ENCODE peak calls at places on chromosomes 3 and 15, in four cellular contexts. One of them, this sample, is unnamed. For H3K4me1, the result is how much of the 10 kb centered on the place peaks cover.

GRCh38 chr15:73921257-73921890 is 4.9 kb upstream of the LOXL1 start:
- DNase-seq in tibial artery: peak
- DNase-seq in CD8-positive, alpha-beta T cell: no peak
- DNase-seq in effector memory CD4-positive, alpha-beta T cell: no peak
- DNase-seq in this sample: no peak

GRCh38 chr3:189233225-189233858 is 61.6 kb downstream of the TPRG1 start:
- DNase-seq in tibial artery: peak
- DNase-seq in CD8-positive, alpha-beta T cell: peak
- DNase-seq in effector memory CD4-positive, alpha-beta T cell: no peak
- DNase-seq in this sample: peak

GRCh38 chr3:129576514-129577345 is 29.7 kb downstream of the PLXND1 start:
- DNase-seq in tibial artery: no peak
- DNase-seq in CD8-positive, alpha-beta T cell: peak
- DNase-seq in effector memory CD4-positive, alpha-beta T cell: peak
- DNase-seq in this sample: no peak

GRCh38 chr3:63655519-63655918 is 3.0 kb downstream of the SNTN start:
- DNase-seq in tibial artery: no peak
- DNase-seq in CD8-positive, alpha-beta T cell: no peak
- DNase-seq in effector memory CD4-positive, alpha-beta T cell: no peak
- DNase-seq in this sample: no peak

GRCh38 chr3:120214161-120214560 is 70.9 kb downstream of the GPR156 start:
- DNase-seq in tibial artery: no peak
- DNase-seq in CD8-positive, alpha-beta T cell: no peak
- DNase-seq in effector memory CD4-positive, alpha-beta T cell: no peak
- DNase-seq in this sample: no peak

GRCh38 chr3:79461129-79461792 is 306.5 kb downstream of the ROBO1 start:
- DNase-seq in tibial artery: no peak
- DNase-seq in CD8-positive, alpha-beta T cell: no peak
- DNase-seq in effector memory CD4-positive, alpha-beta T cell: no peak
- DNase-seq in this sample: no peak

GRCh38 chr3:177459397-177459796 is 262.1 kb upstream of the TBL1XR1 start:
- DNase-seq in tibial artery: no peak
- DNase-seq in CD8-positive, alpha-beta T cell: no peak
- DNase-seq in effector memory CD4-positive, alpha-beta T cell: no peak
- DNase-seq in this sample: peak

GRCh38 chr3:66053009-66053782 is 14.5 kb upstream of the MAGI1 start:
- DNase-seq in tibial artery: peak
- DNase-seq in CD8-positive, alpha-beta T cell: no peak
- DNase-seq in effector memory CD4-positive, alpha-beta T cell: no peak
- DNase-seq in this sample: no peak

GRCh38 chr3:39343076-39343717 is 13.7 kb downstream of the CCR8 start:
- DNase-seq in tibial artery: no peak
- DNase-seq in CD8-positive, alpha-beta T cell: no peak
- DNase-seq in effector memory CD4-positive, alpha-beta T cell: no peak
- DNase-seq in this sample: peak

GRCh38 chr3:69082805-69083204 is 1.9 kb upstream of the ARL6IP5 start:
- DNase-seq in tibial artery: no peak
- DNase-seq in CD8-positive, alpha-beta T cell: peak
- DNase-seq in effector memory CD4-positive, alpha-beta T cell: peak
- DNase-seq in this sample: peak

GRCh38 chr3:49417516-49418120 is 4.7 kb downstream of the AMT start:
- DNase-seq in tibial artery: no peak
- DNase-seq in CD8-positive, alpha-beta T cell: no peak
- DNase-seq in effector memory CD4-positive, alpha-beta T cell: no peak
- DNase-seq in this sample: no peak

GRCh38 chr15:61820951-61821350 is 239.3 kb downstream of the VPS13C start:
- DNase-seq in tibial artery: no peak
- DNase-seq in CD8-positive, alpha-beta T cell: no peak
- DNase-seq in effector memory CD4-positive, alpha-beta T cell: no peak
- DNase-seq in this sample: no peak

GRCh38 chr3:1251282-1252060 is 158.6 kb downstream of the CNTN6 start:
- DNase-seq in tibial artery: no peak
- DNase-seq in CD8-positive, alpha-beta T cell: no peak
- DNase-seq in effector memory CD4-positive, alpha-beta T cell: no peak
- DNase-seq in this sample: no peak

GRCh38 chr3:184239710-184240109 is 9.1 kb downstream of the ALG3 start:
- DNase-seq in tibial artery: peak
- DNase-seq in CD8-positive, alpha-beta T cell: no peak
- DNase-seq in effector memory CD4-positive, alpha-beta T cell: no peak
- DNase-seq in this sample: no peak

GRCh38 chr3:32359766-32360513 is 31.7 kb upstream of the CMTM7 start:
- DNase-seq in tibial artery: no peak
- DNase-seq in CD8-positive, alpha-beta T cell: no peak
- DNase-seq in effector memory CD4-positive, alpha-beta T cell: no peak
- DNase-seq in this sample: peak

GRCh38 chr3:197181751-197182150 is 116.7 kb downstream of the DLG1 start:
- DNase-seq in tibial artery: no peak
- DNase-seq in CD8-positive, alpha-beta T cell: no peak
- DNase-seq in effector memory CD4-positive, alpha-beta T cell: no peak
- DNase-seq in this sample: peak

GRCh38 chr3:115072265-115073008 is 74.7 kb downstream of the ZBTB20 start:
- DNase-seq in tibial artery: no peak
- DNase-seq in CD8-positive, alpha-beta T cell: no peak
- DNase-seq in effector memory CD4-positive, alpha-beta T cell: no peak
- DNase-seq in this sample: no peak

GRCh38 chr3:62415312-62415791 is 42.0 kb upstream of the FEZF2 start:
- DNase-seq in tibial artery: no peak
- DNase-seq in CD8-positive, alpha-beta T cell: no peak
- DNase-seq in effector memory CD4-positive, alpha-beta T cell: no peak
- DNase-seq in this sample: no peak

GRCh38 chr3:57998366-57999283 is 9.6 kb upstream of the FLNB start:
- DNase-seq in tibial artery: no peak
- DNase-seq in CD8-positive, alpha-beta T cell: no peak
- DNase-seq in effector memory CD4-positive, alpha-beta T cell: no peak
- DNase-seq in this sample: peak

GRCh38 chr3:150603888-150604319 is 783 bp downstream of the SELENOT start:
- DNase-seq in tibial artery: no peak
- DNase-seq in CD8-positive, alpha-beta T cell: no peak
- DNase-seq in effector memory CD4-positive, alpha-beta T cell: no peak
- DNase-seq in this sample: no peak

GRCh38 chr15:47750030-47750739 is 32.9 kb downstream of the SEMA6D start:
- DNase-seq in tibial artery: no peak
- DNase-seq in CD8-positive, alpha-beta T cell: no peak
- DNase-seq in effector memory CD4-positive, alpha-beta T cell: no peak
- DNase-seq in this sample: peak

GRCh38 chr3:107877936-107878335 is 212.9 kb downstream of the CD47 start:
- DNase-seq in tibial artery: no peak
- DNase-seq in CD8-positive, alpha-beta T cell: no peak
- DNase-seq in effector memory CD4-positive, alpha-beta T cell: no peak
- DNase-seq in this sample: no peak

GRCh38 chr3:89107461-89108035 is at the start of gene EPHA3:
- DNase-seq in tibial artery: peak
- DNase-seq in CD8-positive, alpha-beta T cell: peak
- DNase-seq in effector memory CD4-positive, alpha-beta T cell: peak
- DNase-seq in this sample: peak

GRCh38 chr15:37016287-37016686 is 84.1 kb downstream of the MEIS2 start:
- DNase-seq in tibial artery: no peak
- DNase-seq in CD8-positive, alpha-beta T cell: no peak
- DNase-seq in effector memory CD4-positive, alpha-beta T cell: no peak
- DNase-seq in this sample: no peak

GRCh38 chr3:18740631-18741583 is 315.8 kb upstream of the SATB1 start:
- DNase-seq in tibial artery: no peak
- DNase-seq in CD8-positive, alpha-beta T cell: peak
- DNase-seq in effector memory CD4-positive, alpha-beta T cell: peak
- DNase-seq in this sample: no peak

GRCh38 chr15:33007295-33007855 is 187.1 kb downstream of the FMN1 start:
- DNase-seq in tibial artery: no peak
- DNase-seq in CD8-positive, alpha-beta T cell: no peak
- DNase-seq in effector memory CD4-positive, alpha-beta T cell: no peak
- DNase-seq in this sample: peak

GRCh38 chr3:124383051-124383450 is 347.2 kb upstream of the UMPS start:
- DNase-seq in tibial artery: no peak
- DNase-seq in CD8-positive, alpha-beta T cell: no peak
- DNase-seq in effector memory CD4-positive, alpha-beta T cell: no peak
- DNase-seq in this sample: no peak

GRCh38 chr3:130692455-130692854 is 54.2 kb downstream of the PIK3R4 start:
- DNase-seq in tibial artery: no peak
- DNase-seq in CD8-positive, alpha-beta T cell: no peak
- DNase-seq in effector memory CD4-positive, alpha-beta T cell: no peak
- DNase-seq in this sample: no peak

GRCh38 chr3:170424879-170425278 is 6.2 kb downstream of the CLDN11 start:
- DNase-seq in tibial artery: no peak
- DNase-seq in CD8-positive, alpha-beta T cell: no peak
- DNase-seq in effector memory CD4-positive, alpha-beta T cell: no peak
- DNase-seq in this sample: no peak

GRCh38 chr15:50876989-50877360 is 31.5 kb upstream of the AP4E1 start:
- DNase-seq in tibial artery: peak
- DNase-seq in CD8-positive, alpha-beta T cell: peak
- DNase-seq in effector memory CD4-positive, alpha-beta T cell: peak
- DNase-seq in this sample: peak

DNA sequence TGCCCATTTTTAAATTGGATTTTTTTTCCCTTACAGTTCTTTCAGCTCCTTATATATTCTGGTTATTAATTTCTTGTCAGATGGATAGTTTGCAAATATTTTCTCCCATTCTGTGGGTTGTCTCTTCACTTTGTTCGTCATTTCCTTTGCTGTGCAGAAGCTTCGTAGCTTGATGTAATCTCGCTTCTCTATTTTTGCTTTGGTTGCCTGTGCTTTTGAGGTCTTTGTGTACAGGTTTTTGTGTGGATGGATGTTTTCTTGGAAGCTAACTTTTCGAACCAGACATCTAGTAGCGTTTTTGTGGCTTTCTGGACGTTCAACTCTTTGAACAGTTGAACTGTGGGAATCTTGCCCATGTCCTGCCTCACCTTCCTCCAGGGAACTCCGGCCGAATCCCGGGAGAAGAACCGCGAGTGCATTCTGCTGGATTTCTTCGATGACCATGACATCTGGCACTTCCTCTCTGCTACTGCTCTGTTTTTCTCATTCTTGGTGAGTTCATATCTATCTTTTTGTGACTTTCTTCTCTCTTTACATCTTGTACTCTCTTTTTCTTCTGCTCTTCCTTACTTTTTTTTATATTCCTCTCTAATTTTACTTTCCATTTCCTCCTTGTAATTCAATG is 70.6 kb downstream of the USF3 start:
- DNase-seq in tibial artery: no peak
- DNase-seq in CD8-positive, alpha-beta T cell: no peak
- DNase-seq in effector memory CD4-positive, alpha-beta T cell: no peak
- DNase-seq in this sample: no peak
- H3K4me1 ChIP-seq in tibial artery: under half
- H3K4me1 ChIP-seq in CD8-positive, alpha-beta T cell: under half
- H3K4me1 ChIP-seq in effector memory CD4-positive, alpha-beta T cell: under half
- H3K4me1 ChIP-seq in this sample: under half

DNA sequence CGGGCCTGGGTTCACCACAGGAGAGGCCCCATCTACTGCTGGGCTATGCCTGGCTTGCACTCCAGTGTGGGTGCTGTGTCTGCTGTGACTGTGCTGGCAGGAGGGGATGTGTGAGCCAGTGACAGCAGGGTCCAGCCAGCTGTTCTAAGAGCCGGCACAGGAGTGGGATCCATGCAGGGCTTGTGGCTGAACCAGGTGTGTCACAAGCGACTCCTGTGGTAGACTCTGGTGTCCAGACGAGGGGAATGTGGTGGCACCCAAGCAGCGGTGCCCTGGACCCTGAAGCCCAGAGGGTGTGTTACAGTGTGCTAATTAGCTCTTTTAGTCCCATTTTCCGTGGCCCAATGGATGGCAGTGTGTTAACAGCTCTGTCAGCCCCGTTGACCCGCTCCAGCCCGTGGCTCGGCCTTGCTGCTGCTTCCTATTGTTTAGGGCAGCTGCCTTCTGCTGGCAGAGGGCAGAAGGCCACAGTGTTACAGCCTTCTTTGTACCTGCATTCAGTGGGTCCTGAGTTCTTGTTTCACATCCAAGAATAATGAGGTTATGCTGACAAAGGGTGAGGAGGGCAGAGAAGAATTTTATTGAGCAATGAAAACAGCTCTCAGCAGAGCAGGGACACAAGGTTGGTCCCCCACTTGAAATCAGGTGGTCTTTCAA is 78.5 kb upstream of the RNU6-1 start:
- DNase-seq in tibial artery: no peak
- DNase-seq in CD8-positive, alpha-beta T cell: no peak
- DNase-seq in effector memory CD4-positive, alpha-beta T cell: no peak
- DNase-seq in this sample: no peak
- H3K27ac ChIP-seq in tibial artery: peak
- H3K27ac ChIP-seq in CD8-positive, alpha-beta T cell: no peak
- H3K27ac ChIP-seq in effector memory CD4-positive, alpha-beta T cell: no peak
- H3K27ac ChIP-seq in this sample: peak

GRCh38 chr15:99555089-99555488 is 10.7 kb upstream of the MEF2A start:
- DNase-seq in tibial artery: no peak
- DNase-seq in CD8-positive, alpha-beta T cell: no peak
- DNase-seq in effector memory CD4-positive, alpha-beta T cell: no peak
- DNase-seq in this sample: no peak

GRCh38 chr15:99556578-99556977 is 9.2 kb upstream of the MEF2A start:
- DNase-seq in tibial artery: no peak
- DNase-seq in CD8-positive, alpha-beta T cell: no peak
- DNase-seq in effector memory CD4-positive, alpha-beta T cell: no peak
- DNase-seq in this sample: no peak

GRCh38 chr15:99556010-99556409 is 9.8 kb upstream of the MEF2A start:
- DNase-seq in tibial artery: no peak
- DNase-seq in CD8-positive, alpha-beta T cell: no peak
- DNase-seq in effector memory CD4-positive, alpha-beta T cell: no peak
- DNase-seq in this sample: no peak

GRCh38 chr15:99558571-99558970 is 7.2 kb upstream of the MEF2A start:
- DNase-seq in tibial artery: no peak
- DNase-seq in CD8-positive, alpha-beta T cell: no peak
- DNase-seq in effector memory CD4-positive, alpha-beta T cell: no peak
- DNase-seq in this sample: no peak

DNA sequence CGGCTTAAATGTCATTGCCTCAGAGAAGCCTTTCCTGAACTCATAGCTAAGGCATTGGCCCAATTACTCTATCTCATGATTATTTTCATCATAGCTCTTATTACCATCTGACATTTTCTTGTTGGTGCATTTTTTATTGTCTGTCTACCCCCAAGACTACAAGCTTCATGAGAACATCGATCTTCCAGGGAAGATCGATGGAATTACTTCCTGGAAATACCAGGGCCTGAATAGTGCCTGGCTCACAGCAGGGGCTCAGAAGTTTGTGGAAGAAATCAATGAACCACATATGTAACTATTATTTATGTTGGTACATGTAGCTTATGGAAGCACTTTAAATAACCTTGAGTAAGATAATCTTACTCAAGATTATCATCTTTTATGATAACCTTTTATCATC is 7.7 kb upstream of the MEF2A start:
- DNase-seq in tibial artery: no peak
- DNase-seq in CD8-positive, alpha-beta T cell: no peak
- DNase-seq in effector memory CD4-positive, alpha-beta T cell: no peak
- DNase-seq in this sample: no peak
- H3K4me1 ChIP-seq in tibial artery: under half
- H3K4me1 ChIP-seq in CD8-positive, alpha-beta T cell: under half
- H3K4me1 ChIP-seq in effector memory CD4-positive, alpha-beta T cell: under half
- H3K4me1 ChIP-seq in this sample: under half

GRCh38 chr3:12934431-12934830 is 93.1 kb upstream of the RPL32 start:
- DNase-seq in tibial artery: peak
- DNase-seq in CD8-positive, alpha-beta T cell: no peak
- DNase-seq in effector memory CD4-positive, alpha-beta T cell: no peak
- DNase-seq in this sample: no peak

GRCh38 chr3:12931273-12931905 is 90.0 kb upstream of the RPL32 start:
- DNase-seq in tibial artery: no peak
- DNase-seq in CD8-positive, alpha-beta T cell: no peak
- DNase-seq in effector memory CD4-positive, alpha-beta T cell: no peak
- DNase-seq in this sample: no peak

GRCh38 chr3:12933901-12934300 is 92.5 kb upstream of the RPL32 start:
- DNase-seq in tibial artery: no peak
- DNase-seq in CD8-positive, alpha-beta T cell: no peak
- DNase-seq in effector memory CD4-positive, alpha-beta T cell: no peak
- DNase-seq in this sample: no peak

GRCh38 chr3:12932754-12933153 is 91.4 kb upstream of the RPL32 start:
- DNase-seq in tibial artery: no peak
- DNase-seq in CD8-positive, alpha-beta T cell: no peak
- DNase-seq in effector memory CD4-positive, alpha-beta T cell: no peak
- DNase-seq in this sample: no peak

GRCh38 chr3:12932347-12932746 is 91.0 kb upstream of the RPL32 start:
- DNase-seq in tibial artery: peak
- DNase-seq in CD8-positive, alpha-beta T cell: no peak
- DNase-seq in effector memory CD4-positive, alpha-beta T cell: no peak
- DNase-seq in this sample: no peak
- H3K27ac ChIP-seq in tibial artery: peak
- H3K27ac ChIP-seq in CD8-positive, alpha-beta T cell: no peak
- H3K27ac ChIP-seq in effector memory CD4-positive, alpha-beta T cell: no peak
- H3K27ac ChIP-seq in this sample: no peak

This sample was measured in hepatocyte.